ENCODE peak calls at places on chromosomes 2 and 18, in four cellular contexts. Z, L, U and Y are unnamed samples.

GRCh38 chr2:69524799-69525198 is 87.6 kb upstream of the NFU1 start:
- DNase-seq in Z (no peak), L (no peak), U (no peak), Y (no peak)

GRCh38 chr18:55401638-55402191 is 186.3 kb downstream of the TCF4 start:
- DNase-seq in Z (no peak), L (peak; percentile 69), U (peak; percentile 59), Y (no peak)

GRCh38 chr2:16312771-16313170 is 352.9 kb downstream of the CYRIA start:
- DNase-seq in Z (no peak), L (no peak), U (no peak), Y (no peak)

GRCh38 chr2:40230717-40231300 is 221.1 kb downstream of the SLC8A1 start:
- DNase-seq in Z (no peak), L (no peak), U (no peak), Y (no peak)

GRCh38 chr18:36020174-36020711 is 47.1 kb downstream of the RPRD1A start:
- DNase-seq in Z (no peak), L (no peak), U (no peak), Y (no peak)

GRCh38 chr2:220795705-220796104 is 776.4 kb downstream of the EPHA4 start:
- DNase-seq in Z (no peak), L (no peak), U (no peak), Y (no peak)

GRCh38 chr2:186349508-186349907 is 136.6 kb upstream of the ZC3H15 start:
- DNase-seq in Z (no peak), L (no peak), U (no peak), Y (no peak)

GRCh38 chr2:196322963-196323810 is 151.8 kb upstream of the STK17B start:
- DNase-seq in Z (no peak), L (no peak), U (no peak), Y (no peak)

GRCh38 chr2:240213476-240214391 is 73.3 kb upstream of the OTOS start:
- DNase-seq in Z (no peak), L (peak; percentile 11), U (no peak), Y (peak; percentile 13)

GRCh38 chr18:3225588-3225987 is 5.8 kb upstream of the MYOM1 start:
- DNase-seq in Z (no peak), L (no peak), U (no peak), Y (no peak)

GRCh38 chr2:164719996-164720941 is 99.0 kb upstream of the GRB14 start:
- DNase-seq in Z (no peak), L (no peak), U (no peak), Y (no peak)

GRCh38 chr2:104091894-104092293 is 762.0 kb upstream of the POU3F3 start:
- DNase-seq in Z (no peak), L (no peak), U (no peak), Y (no peak)

DNA sequence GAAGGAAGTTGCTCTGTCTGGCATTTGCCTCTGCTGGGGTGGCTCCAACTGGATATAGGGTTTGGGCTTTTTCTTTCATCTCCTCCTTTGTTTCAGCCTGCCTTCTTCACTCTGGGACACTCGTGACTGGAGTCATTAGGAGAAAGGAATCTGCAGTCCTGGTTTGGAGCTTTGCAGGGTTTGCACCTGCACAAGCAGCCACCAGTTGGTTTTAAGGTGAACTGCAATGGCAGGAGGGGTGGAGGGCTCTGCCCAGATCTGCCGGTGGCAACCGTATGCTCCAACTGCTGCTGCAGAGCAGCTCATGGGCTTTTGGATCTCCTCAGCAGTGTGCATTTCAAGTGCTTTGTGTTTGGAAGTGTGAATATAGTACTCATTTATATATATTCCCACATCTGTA is 131.3 kb upstream of the MGAT5 start:
- DNase-seq in Z (no peak), L (peak; percentile 39), U (no peak), Y (no peak)
- TF ChIP-seq CTCF in Z (no peak), L (peak; percentile 50), U (no peak), Y (no peak)

DNA sequence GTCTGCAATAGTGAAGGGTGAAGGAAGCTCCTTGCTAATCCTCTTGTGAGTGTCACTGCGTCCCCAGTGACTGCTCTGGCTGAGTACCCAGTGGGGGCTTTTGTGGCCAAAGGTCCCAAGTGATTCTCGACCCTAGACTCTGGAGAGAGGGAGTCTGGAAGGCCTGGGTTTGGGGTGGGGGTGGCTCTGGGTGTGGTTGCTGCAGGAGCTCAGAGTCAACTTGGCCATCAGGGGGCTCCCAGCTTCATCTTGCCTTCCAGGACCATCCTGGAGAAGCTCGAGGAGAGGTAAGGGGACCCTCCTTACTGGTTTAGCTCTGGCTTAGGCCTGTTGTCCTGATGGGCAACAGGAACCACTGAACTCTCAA is 581 bp downstream of the PSD4 start:
- DNase-seq in Z (no peak), L (no peak), U (no peak), Y (no peak)
- TF ChIP-seq CTCF in Z (no peak), L (no peak), U (no peak), Y (no peak)

GRCh38 chr2:167966367-167966766 is 281.0 kb downstream of the STK39 start:
- DNase-seq in Z (no peak), L (no peak), U (no peak), Y (no peak)

GRCh38 chr2:167962436-167963226 is 284.8 kb downstream of the STK39 start:
- DNase-seq in Z (no peak), L (no peak), U (no peak), Y (no peak)

GRCh38 chr2:167963899-167964649 is 283.3 kb downstream of the STK39 start:
- DNase-seq in Z (no peak), L (no peak), U (no peak), Y (no peak)

GRCh38 chr2:167965907-167966306 is 281.5 kb downstream of the STK39 start:
- DNase-seq in Z (no peak), L (no peak), U (no peak), Y (no peak)

GRCh38 chr2:167964650-167965404 is 282.6 kb downstream of the STK39 start:
- DNase-seq in Z (no peak), L (no peak), U (no peak), Y (no peak)
- TF ChIP-seq CTCF in Z (no peak), L (peak; percentile 58), U (peak; percentile 38), Y (no peak)

GRCh38 chr2:19351914-19352697 is 6.3 kb downstream of the OSR1 start:
- DNase-seq in Z (no peak), L (no peak), U (no peak), Y (no peak)

GRCh38 chr2:19351499-19351898 is 6.9 kb downstream of the OSR1 start:
- DNase-seq in Z (no peak), L (no peak), U (no peak), Y (no peak)

GRCh38 chr2:19354417-19355022 is 3.9 kb downstream of the OSR1 start:
- DNase-seq in Z (no peak), L (no peak), U (no peak), Y (no peak)

GRCh38 chr2:19353721-19354050 is 4.7 kb downstream of the OSR1 start:
- DNase-seq in Z (no peak), L (no peak), U (no peak), Y (no peak)

GRCh38 chr2:19352946-19353720 is 5.3 kb downstream of the OSR1 start:
- DNase-seq in Z (no peak), L (peak; percentile 59), U (no peak), Y (no peak)
- TF ChIP-seq CTCF in Z (no peak), L (peak; percentile 29), U (no peak), Y (no peak)

GRCh38 chr2:85243101-85244072 is 84.4 kb downstream of the TGOLN2 start:
- DNase-seq in Z (no peak), L (peak; percentile 78), U (peak; percentile 72), Y (no peak)
- TF ChIP-seq CTCF in Z (no peak), L (peak; percentile 75), U (peak; percentile 53), Y (peak; percentile 19)